ENCODE peak calls at places on chromosome 5, in eight cellular contexts. E is A549, N is SK-N-SH, U is HCT116, A is HepG2, T is endothelial cell of umbilical vein, K is GM12878, W is H1. B is an unnamed sample. For H3K4me1, the result is how much of the 10 kb centered on the place peaks cover.

GRCh38 chr5:97041239-97041638 is 101.2 kb downstream of the LIX1 start:
- DNase-seq in E (no peak), N (no peak), U (no peak), A (peak), T (no peak), K (no peak), W (no peak), B (no peak)

GRCh38 chr5:953535-954449 is 54.8 kb upstream of the NKD2 start:
- DNase-seq in E (no peak), N (peak), U (no peak), A (no peak), T (no peak), K (no peak), W (no peak), B (no peak)

GRCh38 chr5:28734396-28734795 is 1696.0 kb upstream of the CDH9 start:
- DNase-seq in E (no peak), N (no peak), U (no peak), A (no peak), T (no peak), K (no peak), W (no peak), B (no peak)

GRCh38 chr5:38827525-38827924 is 18.3 kb upstream of the OSMR start:
- DNase-seq in E (no peak), N (no peak), U (no peak), A (no peak), T (no peak), K (no peak), W (no peak), B (no peak)

GRCh38 chr5:125424851-125425250 is 678.4 kb upstream of the ZNF608 start:
- DNase-seq in E (no peak), N (no peak), U (no peak), A (no peak), T (no peak), K (no peak), W (no peak), B (no peak)

GRCh38 chr5:175736652-175737051 is 78.8 kb downstream of the HRH2 start:
- DNase-seq in E (no peak), N (no peak), U (no peak), A (no peak), T (no peak), K (no peak), W (no peak), B (no peak)

GRCh38 chr5:176675676-176676360 is 28.5 kb downstream of the TSPAN17 start:
- DNase-seq in E (peak), N (no peak), U (peak), A (peak), T (peak), K (no peak), W (peak), B (peak)

GRCh38 chr5:125059255-125060050 is 313.0 kb upstream of the ZNF608 start:
- DNase-seq in E (no peak), N (no peak), U (peak), A (no peak), T (no peak), K (no peak), W (no peak), B (no peak)

GRCh38 chr5:157942595-157942994 is 83.7 kb upstream of the CLINT1 start:
- DNase-seq in E (no peak), N (no peak), U (no peak), A (no peak), T (no peak), K (no peak), W (no peak), B (no peak)

GRCh38 chr5:95842955-95843544 is 20.5 kb upstream of the GLRX start:
- DNase-seq in E (no peak), N (no peak), U (no peak), A (peak), T (peak), K (no peak), W (no peak), B (peak)

GRCh38 chr5:86806206-86806605 is 188.5 kb downstream of the COX7C start:
- DNase-seq in E (no peak), N (no peak), U (no peak), A (peak), T (no peak), K (no peak), W (no peak), B (no peak)

GRCh38 chr5:106876298-106876622 is 794.5 kb downstream of the EFNA5 start:
- DNase-seq in E (no peak), N (no peak), U (no peak), A (no peak), T (no peak), K (no peak), W (no peak), B (no peak)

GRCh38 chr5:14557203-14557725 is 24.3 kb upstream of the OTULINL start:
- DNase-seq in E (no peak), N (no peak), U (no peak), A (no peak), T (no peak), K (no peak), W (no peak), B (no peak)

GRCh38 chr5:50969207-50970145 is 303.0 kb downstream of the PARP8 start:
- DNase-seq in E (no peak), N (peak), U (no peak), A (no peak), T (no peak), K (no peak), W (peak), B (no peak)

GRCh38 chr5:111165058-111165457 is 59.1 kb upstream of the CAMK4 start:
- DNase-seq in E (no peak), N (no peak), U (no peak), A (no peak), T (no peak), K (no peak), W (no peak), B (no peak)

GRCh38 chr5:33755216-33755615 is 136.6 kb downstream of the ADAMTS12 start:
- DNase-seq in E (no peak), N (no peak), U (no peak), A (no peak), T (no peak), K (no peak), W (no peak), B (no peak)

GRCh38 chr5:75654693-75655315 is 43.6 kb downstream of the ANKDD1B start:
- DNase-seq in E (no peak), N (no peak), U (no peak), A (no peak), T (no peak), K (no peak), W (no peak), B (peak)

GRCh38 chr5:88955403-88955802 is 72.4 kb upstream of the MEF2C start:
- DNase-seq in E (no peak), N (no peak), U (no peak), A (no peak), T (no peak), K (no peak), W (no peak), B (no peak)

GRCh38 chr5:55691265-55692105 is 20.6 kb downstream of the SLC38A9 start:
- DNase-seq in E (peak), N (peak), U (peak), A (peak), T (peak), K (no peak), W (no peak), B (peak)

GRCh38 chr5:14105717-14106435 is 37.3 kb upstream of the TRIO start:
- DNase-seq in E (peak), N (no peak), U (peak), A (peak), T (peak), K (no peak), W (no peak), B (no peak)

GRCh38 chr5:73519531-73520283 is 21.5 kb downstream of the BTF3 start:
- DNase-seq in E (peak), N (peak), U (peak), A (peak), T (peak), K (peak), W (peak), B (peak)

GRCh38 chr5:157518963-157519362 is 56.6 kb downstream of the ADAM19 start:
- DNase-seq in E (no peak), N (no peak), U (no peak), A (no peak), T (no peak), K (peak), W (no peak), B (no peak)

GRCh38 chr5:92927291-92927778 is 653.7 kb downstream of the NR2F1-AS1 start:
- DNase-seq in E (no peak), N (no peak), U (peak), A (peak), T (peak), K (no peak), W (no peak), B (no peak)

GRCh38 chr5:72268753-72269410 is 51.2 kb downstream of the MRPS27 start:
- DNase-seq in E (no peak), N (peak), U (peak), A (peak), T (peak), K (no peak), W (peak), B (peak)

GRCh38 chr5:120446068-120446492 is 18.0 kb upstream of the PRR16 start:
- DNase-seq in E (no peak), N (no peak), U (no peak), A (no peak), T (peak), K (no peak), W (no peak), B (no peak)

DNA sequence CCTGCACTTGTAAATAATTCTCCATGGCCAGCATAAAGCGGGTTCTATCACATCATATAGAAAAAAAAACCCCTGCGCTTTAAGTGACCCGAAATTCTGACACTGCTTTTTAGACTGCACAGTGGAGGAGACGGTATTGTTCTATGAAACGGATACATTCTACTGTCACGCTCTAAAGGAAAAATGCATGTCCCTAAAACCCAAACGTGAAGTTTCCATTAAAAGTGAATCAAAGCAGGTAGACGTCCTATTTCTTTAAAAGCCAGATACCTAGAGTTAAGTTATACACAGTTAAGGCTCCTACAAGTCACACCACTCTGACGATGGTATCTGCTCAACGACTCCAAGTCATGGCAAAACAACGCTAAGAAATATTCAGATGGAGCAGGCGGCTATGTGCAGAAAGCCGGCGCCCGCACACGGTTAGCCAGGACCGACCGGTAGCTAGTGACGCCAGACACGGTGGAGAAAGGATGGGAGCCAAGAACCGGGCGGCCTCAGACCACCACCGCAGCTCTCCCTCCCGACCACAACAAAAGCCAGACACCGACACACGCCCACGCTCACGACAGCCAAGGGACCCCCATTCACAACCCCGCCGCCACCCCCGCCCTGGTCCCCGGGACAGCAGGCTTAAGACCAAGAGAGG is 752 bp downstream of the SKP1 start:
- DNase-seq in E (no peak), N (no peak), U (no peak), A (no peak), T (peak), K (no peak), W (no peak), B (no peak)
- H3K4me1 ChIP-seq in E (under half), N (under half), U (under half), A (under half), T (under half), K (under half), W (under half), B (under half)

DNA sequence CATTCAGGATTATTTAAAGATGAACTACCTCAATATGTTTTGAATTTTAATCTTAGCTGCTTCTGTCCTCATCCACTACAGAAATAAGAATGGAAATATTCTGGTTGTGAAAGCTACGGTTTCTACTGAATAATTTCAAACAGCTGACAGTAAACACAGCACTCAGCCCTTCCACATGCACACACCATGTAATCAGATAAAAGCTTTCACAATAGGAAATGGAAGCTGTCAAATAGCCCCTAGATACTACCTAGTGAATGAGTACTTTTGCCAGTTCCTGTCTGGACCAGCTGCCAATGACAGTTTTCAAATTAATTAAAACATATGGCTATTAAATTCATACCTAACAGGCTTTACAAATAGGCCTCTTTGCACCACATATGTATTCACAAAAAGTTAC is 171.4 kb downstream of the SSBP2 start:
- DNase-seq in E (no peak), N (peak), U (no peak), A (no peak), T (peak), K (no peak), W (no peak), B (peak)
- TF ChIP-seq MAX in E (no peak), N (no peak), U (no peak), A (no peak), T (no peak), K (no peak), W (no peak), B (no peak)

DNA sequence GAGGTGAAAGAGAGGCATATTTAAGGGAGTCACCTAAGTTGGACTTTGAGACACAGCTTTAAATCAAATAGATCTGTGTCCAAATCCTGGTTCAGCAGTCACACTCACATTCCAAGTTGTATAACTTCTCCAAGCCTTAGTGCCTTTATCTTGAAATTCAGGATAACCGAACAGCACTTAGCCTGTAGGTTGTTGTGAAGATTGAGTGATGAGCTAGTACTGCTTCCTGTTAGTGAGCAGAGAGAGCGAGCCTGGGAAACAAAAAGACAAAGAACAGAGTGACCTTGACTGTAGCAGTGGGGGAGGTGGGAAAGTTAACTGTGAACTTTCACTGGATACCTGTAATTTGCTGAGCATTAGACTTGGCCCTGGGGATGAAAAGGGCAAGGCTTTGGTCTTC is 22.4 kb downstream of the MAML1 start:
- DNase-seq in E (no peak), N (no peak), U (no peak), A (peak), T (peak), K (no peak), W (no peak), B (no peak)
- H3K4me1 ChIP-seq in E (under half), N (under half), U (under half), A (under half), T (under half), K (under half), W (under half), B (under half)

DNA sequence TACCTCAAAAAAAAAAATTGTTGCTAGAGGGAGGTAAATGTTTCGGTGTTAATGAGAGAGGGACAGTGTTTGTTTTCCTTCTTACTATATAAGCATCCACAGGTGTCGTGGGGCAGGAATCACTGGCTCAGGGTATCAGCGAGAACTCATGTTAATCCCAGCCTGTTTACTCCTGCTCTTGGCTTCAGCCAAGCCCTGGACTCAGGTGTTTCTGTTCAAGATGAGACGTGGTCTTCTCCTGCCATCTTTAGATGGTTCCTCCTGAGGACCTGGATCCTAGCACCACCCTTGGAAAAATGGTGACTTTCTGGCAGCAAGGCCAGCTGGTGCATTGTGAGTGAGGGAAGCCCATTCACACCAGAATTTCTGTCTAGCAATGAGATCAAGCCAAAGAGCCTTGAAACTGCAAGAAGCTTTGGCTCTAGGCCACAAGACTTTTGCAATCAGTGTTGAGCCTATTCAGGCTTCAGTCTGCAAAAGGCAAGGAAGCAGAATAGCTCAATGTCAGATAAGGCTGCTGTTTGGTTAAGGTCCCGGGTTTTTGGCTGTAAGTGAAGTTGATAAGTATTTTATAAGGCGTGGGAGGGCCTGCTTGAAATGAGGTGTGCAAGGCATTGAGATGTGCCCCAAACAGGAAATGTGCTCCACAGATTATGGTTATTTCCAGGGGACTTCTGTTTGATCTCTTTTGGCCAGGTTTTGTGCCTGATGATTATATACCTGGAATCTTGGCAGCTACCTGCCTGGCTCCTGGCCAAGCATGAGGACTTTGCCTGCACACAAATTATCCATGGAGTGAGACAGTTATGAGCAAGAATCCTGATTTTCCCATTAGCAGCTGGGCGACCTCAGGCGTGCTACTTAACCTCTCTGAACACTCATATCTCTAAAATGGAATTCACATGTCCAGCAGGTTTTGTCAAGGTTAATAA is 99.8 kb downstream of the TENT4A start:
- DNase-seq in E (no peak), N (no peak), U (no peak), A (no peak), T (no peak), K (no peak), W (no peak), B (no peak)
- TF ChIP-seq MAX in E (no peak), N (no peak), U (no peak), A (no peak), T (no peak), K (no peak), W (no peak), B (no peak)

GRCh38 chr5:68227532-68228160 is 12.1 kb downstream of the PIK3R1 start:
- DNase-seq in E (no peak), N (no peak), U (no peak), A (no peak), T (no peak), K (no peak), W (no peak), B (no peak)

GRCh38 chr5:68231414-68232076 is 16.0 kb downstream of the PIK3R1 start:
- DNase-seq in E (no peak), N (no peak), U (no peak), A (no peak), T (no peak), K (no peak), W (no peak), B (no peak)

GRCh38 chr5:68230285-68230684 is 14.7 kb downstream of the PIK3R1 start:
- DNase-seq in E (no peak), N (no peak), U (no peak), A (no peak), T (no peak), K (no peak), W (no peak), B (no peak)

GRCh38 chr5:68226564-68227073 is 11.1 kb downstream of the PIK3R1 start:
- DNase-seq in E (no peak), N (no peak), U (no peak), A (no peak), T (no peak), K (no peak), W (no peak), B (no peak)

DNA sequence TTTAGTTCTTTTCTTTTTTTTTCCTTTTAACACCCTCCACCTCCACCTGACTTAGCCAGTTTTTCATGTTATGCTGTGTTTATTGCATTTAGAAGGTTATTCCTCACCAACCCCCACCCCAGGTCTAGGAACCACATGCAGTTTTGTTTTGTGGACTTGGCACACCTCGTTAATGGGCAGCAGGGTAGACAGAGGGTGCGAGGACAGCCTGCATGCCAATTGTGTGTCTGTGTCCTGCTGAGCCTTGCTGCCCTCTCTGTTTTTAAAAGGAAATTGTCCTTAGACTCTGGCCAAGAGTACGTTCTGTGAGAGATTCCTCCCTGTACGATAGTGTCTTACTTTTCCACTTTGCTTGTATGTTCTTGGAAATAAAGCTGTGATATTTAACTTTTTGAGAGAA is 13.9 kb downstream of the PIK3R1 start:
- DNase-seq in E (no peak), N (no peak), U (no peak), A (no peak), T (peak), K (no peak), W (no peak), B (no peak)
- H3K4me1 ChIP-seq in E (under half), N (under half), U (under half), A (under half), T (under half), K (under half), W (under half), B (under half)

GRCh38 chr5:81014348-81014747 is 54.2 kb downstream of the RASGRF2 start:
- DNase-seq in E (no peak), N (no peak), U (no peak), A (no peak), T (no peak), K (no peak), W (no peak), B (no peak)
- TF ChIP-seq MAX in E (no peak), N (no peak), U (no peak), A (no peak), T (no peak), K (no peak), W (no peak), B (no peak)

B was measured in K562.